ENCODE peak calls at places on chromosomes 4 and X, in seven cellular contexts. J is right cardiac atrium; E is lower lobe of right lung; V is astrocyte of the cerebellum; D is CD8-positive, alpha-beta T cell; F is thyroid gland; Z is GM23248. N is an unnamed sample.
A peak's percentile ranks its signal among the peaks of the same experiment; 100 is the strongest.

GRCh38 chrX:154734101-154734781 is 16.6 kb downstream of the GAB3 start:
- DNase-seq in J (peak; percentile 67), E (peak; percentile 59), V (no peak), D (peak; percentile 70), F (peak; percentile 65), Z (peak; percentile 60), N (no peak)

GRCh38 chr4:102319594-102319993 is 25.7 kb downstream of the SLC39A8 start:
- DNase-seq in J (no peak), E (no peak), V (no peak), D (no peak), F (no peak), Z (no peak), N (peak; percentile 39)

GRCh38 chrX:143873343-143873742 is 10.5 kb upstream of the UBE2NL start:
- DNase-seq in J (no peak), E (no peak), V (peak; percentile 9), D (no peak), F (no peak), Z (peak; percentile 60), N (no peak)

GRCh38 chr4:67428819-67429218 is 116.5 kb downstream of the CENPC start:
- DNase-seq in J (no peak), E (no peak), V (no peak), D (no peak), F (no peak), Z (no peak), N (no peak)

GRCh38 chr4:99705891-99706290 is 48.3 kb upstream of the C4orf54 start:
- DNase-seq in J (no peak), E (no peak), V (no peak), D (no peak), F (no peak), Z (no peak), N (no peak)

GRCh38 chrX:95290455-95290854 is 1394.2 kb upstream of the DIAPH2 start:
- DNase-seq in J (no peak), E (no peak), V (peak; percentile 6), D (no peak), F (no peak), Z (no peak), N (no peak)

GRCh38 chr4:152255437-152255836 is 280.5 kb downstream of the FBXW7 start:
- DNase-seq in J (no peak), E (no peak), V (no peak), D (peak; percentile 82), F (peak; percentile 64), Z (peak; percentile 56), N (no peak)

GRCh38 chr4:76905521-76905920 is 7.6 kb upstream of the SOWAHB start:
- DNase-seq in J (no peak), E (no peak), V (peak; percentile 15), D (no peak), F (no peak), Z (peak; percentile 47), N (no peak)

GRCh38 chr4:110132822-110133719 is 65.3 kb downstream of the ELOVL6 start:
- DNase-seq in J (no peak), E (no peak), V (no peak), D (no peak), F (no peak), Z (no peak), N (no peak)

GRCh38 chr4:101251261-101251660 is 96.1 kb downstream of the PPP3CA start:
- DNase-seq in J (no peak), E (no peak), V (no peak), D (no peak), F (no peak), Z (no peak), N (no peak)

GRCh38 chr4:157509286-157509685 is 288.8 kb downstream of the GRIA2 start:
- DNase-seq in J (no peak), E (no peak), V (no peak), D (no peak), F (no peak), Z (no peak), N (no peak)

GRCh38 chr4:136412708-136413107 is 1119.6 kb downstream of the PCDH18 start:
- DNase-seq in J (no peak), E (no peak), V (peak; percentile 24), D (no peak), F (no peak), Z (no peak), N (no peak)

GRCh38 chr4:146340798-146341197 is 126.5 kb downstream of the REELD1 start:
- DNase-seq in J (no peak), E (no peak), V (no peak), D (no peak), F (no peak), Z (peak; percentile 77), N (no peak)

GRCh38 chrX:48996969-48997368 is 5.1 kb downstream of the GRIPAP1 start:
- DNase-seq in J (no peak), E (no peak), V (no peak), D (no peak), F (no peak), Z (no peak), N (no peak)

GRCh38 chr4:5956285-5957021 is 61.8 kb downstream of the C4orf50 start:
- DNase-seq in J (no peak), E (no peak), V (no peak), D (no peak), F (peak; percentile 21), Z (no peak), N (peak; percentile 80)

GRCh38 chrX:75118296-75118695 is 37.8 kb downstream of the ABCB7 start:
- DNase-seq in J (no peak), E (no peak), V (no peak), D (no peak), F (no peak), Z (peak; percentile 0), N (no peak)

GRCh38 chr4:48780867-48781219 is 764 bp upstream of the FRYL start:
- DNase-seq in J (peak; percentile 55), E (no peak), V (no peak), D (peak; percentile 49), F (peak; percentile 58), Z (peak; percentile 70), N (no peak)

GRCh38 chr4:89800012-89800516 is 36.9 kb downstream of the SNCA start:
- DNase-seq in J (no peak), E (no peak), V (peak; percentile 37), D (no peak), F (no peak), Z (peak; percentile 23), N (no peak)

GRCh38 chr4:187258651-187259401 is 535.2 kb upstream of the FAT1 start:
- DNase-seq in J (no peak), E (no peak), V (no peak), D (no peak), F (no peak), Z (no peak), N (no peak)

GRCh38 chr4:88350786-88351185 is 27.9 kb upstream of the HERC6 start:
- DNase-seq in J (no peak), E (no peak), V (no peak), D (no peak), F (no peak), Z (no peak), N (no peak)
- H3K4me3 ChIP-seq in J (no peak overlapping the region), E (no peak overlapping the region), V (no peak overlapping the region), D (no peak overlapping the region), F (no peak overlapping the region), Z (no peak overlapping the region), N (no peak overlapping the region)

GRCh38 chrX:147315493-147315892 is 500.9 kb upstream of the CXorf51A start:
- DNase-seq in J (no peak), E (no peak), V (no peak), D (no peak), F (no peak), Z (no peak), N (no peak)
- H3K4me3 ChIP-seq in J (no peak overlapping the region), E (no peak overlapping the region), V (no peak overlapping the region), D (no peak overlapping the region), F (no peak overlapping the region), Z (no peak overlapping the region), N (no peak overlapping the region)

DNA sequence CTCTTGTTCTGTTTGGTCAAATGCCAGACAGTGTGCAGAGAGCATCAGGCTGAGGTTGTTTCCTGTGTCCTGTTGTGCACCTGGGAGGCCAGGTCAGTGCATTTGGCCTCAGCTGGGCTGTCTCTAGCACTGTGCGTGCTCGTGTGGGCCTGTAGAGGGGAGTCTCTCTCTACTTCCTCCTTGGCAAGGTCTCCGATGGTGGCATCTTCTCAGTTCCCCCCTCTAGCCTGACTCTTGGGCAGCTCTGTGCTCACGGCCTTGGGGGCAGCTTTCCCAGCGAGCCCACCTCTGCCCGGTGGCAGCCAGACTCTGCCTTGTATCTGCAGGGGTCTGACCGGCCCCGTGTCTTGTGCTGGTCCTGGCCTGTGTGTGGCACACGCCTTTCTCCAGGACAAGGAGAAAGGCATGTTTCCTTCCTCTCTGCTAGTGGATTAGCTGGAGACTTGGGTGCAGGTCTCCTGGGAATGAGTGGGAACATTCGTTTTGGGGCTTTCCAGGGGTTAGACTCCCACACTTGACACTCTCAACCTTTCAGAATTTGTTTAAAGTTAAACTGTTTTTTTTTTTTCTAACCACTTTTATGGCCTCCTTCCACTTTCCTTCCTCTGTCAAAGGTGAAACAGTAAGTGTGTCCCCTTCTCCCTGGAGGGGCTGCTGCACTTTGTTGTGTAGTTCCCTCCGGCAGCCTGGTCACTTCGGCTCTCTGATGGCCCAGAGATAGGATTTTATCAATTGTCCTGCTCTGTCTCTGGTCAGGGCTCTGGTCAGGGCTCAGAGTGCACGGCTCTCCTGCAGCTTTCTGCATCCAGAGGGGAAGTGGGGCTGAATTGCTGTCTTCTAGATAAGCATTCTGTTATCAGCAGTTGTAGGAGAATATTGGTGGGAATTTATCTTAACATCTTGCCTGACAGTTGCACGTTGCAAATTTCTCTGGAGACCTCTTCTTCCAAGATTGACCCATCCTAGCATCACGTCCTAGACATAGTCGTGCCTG is 62.5 kb downstream of the FAM193A start:
- DNase-seq in J (no peak), E (no peak), V (no peak), D (no peak), F (no peak), Z (peak; percentile 8), N (no peak)
- H3K4me3 ChIP-seq in J (no peak overlapping the region), E (no peak overlapping the region), V (no peak overlapping the region), D (no peak overlapping the region), F (no peak overlapping the region), Z (no peak overlapping the region), N (no peak overlapping the region)

DNA sequence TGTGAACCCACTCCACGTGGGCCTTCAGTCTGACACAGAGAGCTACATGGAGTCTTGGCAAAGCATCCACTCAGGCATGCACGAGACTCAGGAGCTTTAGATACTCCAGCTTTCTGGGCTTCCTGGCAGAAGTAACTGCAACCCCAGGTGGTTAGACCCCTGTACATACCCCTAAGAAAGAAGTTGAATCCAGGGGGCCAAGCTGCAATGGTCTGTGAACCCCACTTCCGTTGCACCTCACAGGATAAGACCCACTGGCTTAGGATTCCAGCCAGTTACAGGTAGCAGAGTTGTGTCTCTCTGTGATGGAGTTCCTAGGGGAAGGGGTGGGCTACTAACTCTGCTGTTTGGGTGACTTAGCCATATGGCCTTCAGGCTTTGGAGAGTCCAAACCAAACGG is 21.4 kb upstream of the FAAH2 start:
- DNase-seq in J (no peak), E (no peak), V (no peak), D (no peak), F (no peak), Z (no peak), N (no peak)
- H3K4me3 ChIP-seq in J (no peak overlapping the region), E (no peak overlapping the region), V (no peak overlapping the region), D (no peak overlapping the region), F (no peak overlapping the region), Z (no peak overlapping the region), N (no peak overlapping the region)

DNA sequence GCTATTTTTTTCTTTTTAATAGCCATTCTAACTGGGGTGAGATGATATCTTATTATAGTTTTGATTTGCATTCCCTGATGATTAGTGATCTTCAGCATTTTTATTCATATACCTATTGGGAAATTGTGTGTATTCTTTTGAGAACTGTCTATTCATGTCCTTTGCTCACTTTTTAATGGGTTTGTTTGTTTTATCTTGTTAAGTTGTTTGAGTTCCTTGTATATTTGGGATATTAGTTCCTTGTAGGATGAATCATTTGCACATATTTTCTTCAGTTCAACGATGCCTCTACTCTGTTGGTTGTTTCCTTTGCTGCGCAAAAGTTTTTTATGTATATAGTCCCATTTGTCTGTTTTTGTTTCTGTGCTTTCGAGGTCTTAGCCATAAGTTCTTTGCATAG is 43.1 kb upstream of the DRP2 start:
- DNase-seq in J (no peak), E (no peak), V (no peak), D (no peak), F (no peak), Z (no peak), N (no peak)
- H3K4me3 ChIP-seq in J (no peak overlapping the region), E (no peak overlapping the region), V (no peak overlapping the region), D (no peak overlapping the region), F (no peak overlapping the region), Z (no peak overlapping the region), N (no peak overlapping the region)